ENCODE peak calls at places on chromosomes 5 and 9, in six cellular contexts. S is CD8-positive, alpha-beta memory T cell; V is AG04450; O is suprapubic skin; J is cardiac muscle cell; I is K562. R is an unnamed sample. For H3K27me3, the result is how much of the 10 kb centered on the place peaks cover.

GRCh38 chr9:104093647-104094533 is at the start of gene SMC2:
- DNase-seq in I (peak), V (peak), J (peak), S (peak), O (peak), R (peak)

GRCh38 chr5:59069438-59070079 is 486.7 kb downstream of the RAB3C start:
- DNase-seq in I (no peak), V (peak), S (no peak), O (no peak), J (no peak), R (peak)

GRCh38 chr5:112546946-112547647 is 128.0 kb upstream of the EPB41L4A start:
- DNase-seq in I (peak), S (no peak), J (no peak), V (no peak), O (no peak), R (no peak)

GRCh38 chr5:133232011-133232410 is 180.2 kb downstream of the HSPA4 start:
- DNase-seq in S (no peak), O (no peak), V (no peak), J (no peak), I (no peak), R (no peak)

GRCh38 chr5:6434737-6435136 is 13.9 kb upstream of the UBE2QL1 start:
- DNase-seq in I (no peak), J (no peak), V (no peak), O (no peak), S (no peak), R (no peak)

GRCh38 chr9:77453857-77454647 is 194.1 kb downstream of the GNA14 start:
- DNase-seq in I (no peak), S (no peak), J (no peak), O (no peak), V (no peak), R (no peak)

GRCh38 chr9:1421436-1421835 is 371.3 kb downstream of the DMRT2 start:
- DNase-seq in J (no peak), I (no peak), O (no peak), V (no peak), S (no peak), R (no peak)

GRCh38 chr9:92820964-92821363 is 56.3 kb upstream of the BICD2 start:
- DNase-seq in O (no peak), I (no peak), V (no peak), J (no peak), S (no peak), R (no peak)

GRCh38 chr5:113250341-113250953 is 184.3 kb downstream of the TSSK1B start:
- DNase-seq in O (no peak), I (no peak), V (peak), J (peak), S (no peak), R (peak)

GRCh38 chr9:89078860-89079259 is 87.6 kb downstream of the S1PR3 start:
- DNase-seq in V (no peak), J (no peak), I (no peak), S (no peak), O (no peak), R (peak)

GRCh38 chr9:94937214-94937903 is 210.9 kb downstream of the AOPEP start:
- DNase-seq in J (no peak), O (no peak), S (no peak), I (peak), V (peak), R (peak)

GRCh38 chr5:149254506-149254905 is 17.2 kb upstream of the AFAP1L1 start:
- DNase-seq in I (no peak), V (no peak), J (peak), S (no peak), O (no peak), R (no peak)

GRCh38 chr5:108727154-108727638 is 20.5 kb upstream of the FER start:
- DNase-seq in O (peak), J (peak), I (peak), V (no peak), S (no peak), R (no peak)

GRCh38 chr9:18662320-18662719 is 188.4 kb downstream of the ADAMTSL1 start:
- DNase-seq in V (no peak), O (no peak), J (peak), I (no peak), S (no peak), R (no peak)

GRCh38 chr5:2093859-2094615 is 211.3 kb upstream of the IRX4 start:
- DNase-seq in O (peak), V (peak), I (no peak), J (no peak), S (no peak), R (peak)

GRCh38 chr9:137611623-137612609 is 6.4 kb downstream of the ARRDC1 start:
- DNase-seq in I (peak), V (peak), J (no peak), S (no peak), O (peak), R (peak)

GRCh38 chr9:7304596-7304995 is 495.0 kb downstream of the DMAC1 start:
- DNase-seq in J (no peak), S (no peak), O (no peak), I (no peak), V (no peak), R (no peak)

GRCh38 chr5:6554812-6555211 is 78.0 kb downstream of the NSUN2 start:
- DNase-seq in I (no peak), J (no peak), V (no peak), O (no peak), S (no peak), R (no peak)

GRCh38 chr5:150138551-150139265 is 16.9 kb downstream of the PDGFRB start:
- DNase-seq in O (no peak), V (peak), J (peak), S (no peak), I (no peak), R (peak)

GRCh38 chr5:92822183-92822582 is 758.8 kb downstream of the NR2F1-AS1 start:
- DNase-seq in J (no peak), O (no peak), I (no peak), V (no peak), S (no peak), R (no peak)

GRCh38 chr5:90932052-90932699 is 373.6 kb downstream of the ADGRV1 start:
- DNase-seq in S (no peak), V (peak), I (peak), J (peak), O (no peak), R (no peak)

GRCh38 chr5:60340965-60341471 is 358.9 kb downstream of the DEPDC1B start:
- DNase-seq in I (no peak), S (no peak), V (no peak), J (no peak), O (no peak), R (no peak)

GRCh38 chr9:93035106-93035660 is 23.3 kb upstream of the SUSD3 start:
- DNase-seq in S (no peak), I (no peak), O (no peak), V (no peak), J (no peak), R (no peak)

GRCh38 chr9:99023831-99024230 is 80.1 kb downstream of the COL15A1 start:
- DNase-seq in V (no peak), S (no peak), J (peak), I (peak), O (no peak), R (no peak)

GRCh38 chr5:19608434-19608833 is 379.6 kb downstream of the CDH18 start:
- DNase-seq in O (no peak), S (no peak), V (no peak), I (no peak), J (no peak), R (no peak)

GRCh38 chr9:6355728-6356127 is 27.6 kb downstream of the TPD52L3 start:
- DNase-seq in O (no peak), V (peak), S (no peak), J (no peak), I (no peak), R (peak)

GRCh38 chr5:149007174-149007573 is 55.7 kb downstream of the SH3TC2 start:
- DNase-seq in J (no peak), O (no peak), V (no peak), S (no peak), I (no peak), R (peak)

GRCh38 chr9:5459289-5459829 is 9.0 kb downstream of the CD274 start:
- DNase-seq in I (no peak), S (no peak), V (no peak), O (no peak), J (no peak), R (no peak)

GRCh38 chr5:86977185-86977584 is 290.5 kb upstream of the RASA1 start:
- DNase-seq in S (no peak), O (no peak), J (no peak), I (no peak), V (no peak), R (no peak)

GRCh38 chr5:119302449-119302848 is 53.4 kb upstream of the TNFAIP8 start:
- DNase-seq in S (no peak), O (no peak), I (no peak), V (no peak), J (no peak), R (no peak)

GRCh38 chr9:87834357-87834756 is 48.3 kb upstream of the SPATA31E1 start:
- DNase-seq in V (no peak), O (no peak), I (peak), S (no peak), J (peak), R (no peak)

GRCh38 chr5:120507197-120507596 is 43.1 kb downstream of the PRR16 start:
- DNase-seq in V (no peak), J (no peak), I (no peak), S (no peak), O (no peak), R (no peak)

GRCh38 chr5:138708761-138709160 is 44.5 kb upstream of the CTNNA1 start:
- DNase-seq in J (no peak), O (no peak), V (no peak), S (no peak), I (no peak), R (no peak)

GRCh38 chr5:115869256-115869655 is 27.5 kb downstream of the AP3S1 start:
- DNase-seq in O (no peak), V (no peak), J (no peak), I (no peak), S (no peak), R (no peak)

GRCh38 chr5:176415240-176416122 is 858 bp downstream of the CLTB start:
- DNase-seq in V (no peak), O (peak), I (peak), J (peak), S (no peak), R (no peak)

GRCh38 chr5:351084-351910 is 29.8 kb downstream of the AHRR start:
- DNase-seq in J (no peak), I (no peak), V (no peak), O (no peak), S (no peak), R (no peak)

GRCh38 chr9:135890190-135890861 is 17.0 kb downstream of the CAMSAP1 start:
- DNase-seq in J (no peak), I (no peak), O (no peak), V (no peak), S (no peak), R (no peak)

GRCh38 chr5:172193872-172194271 is at the start of gene EFCAB9:
- DNase-seq in I (no peak), V (no peak), O (no peak), S (no peak), J (no peak), R (no peak)

GRCh38 chr5:146703899-146704298 is 174.7 kb downstream of the PPP2R2B start:
- DNase-seq in V (no peak), O (no peak), J (no peak), I (no peak), S (no peak), R (no peak)

GRCh38 chr9:110936719-110937452 is 101.4 kb downstream of the LPAR1 start:
- DNase-seq in O (no peak), I (no peak), S (no peak), J (no peak), V (no peak), R (peak)

GRCh38 chr9:131006601-131007000 is 2.4 kb upstream of the LAMC3 start:
- DNase-seq in J (no peak), V (no peak), I (no peak), S (no peak), O (no peak), R (no peak)

GRCh38 chr9:131008909-131009618 is at the start of gene LAMC3:
- DNase-seq in O (no peak), V (no peak), J (peak), S (no peak), I (peak), R (no peak)

GRCh38 chr9:131010482-131011273 is 1.7 kb downstream of the LAMC3 start:
- DNase-seq in O (no peak), I (no peak), J (no peak), V (no peak), S (no peak), R (no peak)

GRCh38 chr9:131008086-131008485 is 888 bp upstream of the LAMC3 start:
- DNase-seq in I (no peak), S (no peak), O (no peak), J (no peak), V (no peak), R (no peak)

DNA sequence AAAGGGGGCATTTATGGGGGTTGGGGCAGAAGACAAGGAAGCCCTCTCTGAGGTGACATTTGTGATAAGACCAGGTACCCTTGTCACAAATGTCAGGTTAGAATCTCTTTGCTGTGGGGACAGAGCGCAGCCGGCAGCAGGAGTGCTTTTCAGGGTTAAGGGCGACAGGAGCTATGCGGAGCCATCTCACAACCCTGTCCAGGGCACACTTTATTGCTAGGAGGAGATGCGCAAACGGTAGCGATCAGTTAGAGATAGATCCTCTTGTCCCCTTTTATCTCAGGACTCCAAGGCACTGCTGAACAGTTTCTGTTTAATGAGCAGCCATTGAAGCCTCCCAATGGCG is 438 bp upstream of the LAMC3 start:
- DNase-seq in S (no peak), J (no peak), I (no peak), V (no peak), O (no peak), R (no peak)
- H3K27me3 ChIP-seq in S (under half), J (under half), I (half or more), V (half or more), O (half or more), R (under half)

DNA sequence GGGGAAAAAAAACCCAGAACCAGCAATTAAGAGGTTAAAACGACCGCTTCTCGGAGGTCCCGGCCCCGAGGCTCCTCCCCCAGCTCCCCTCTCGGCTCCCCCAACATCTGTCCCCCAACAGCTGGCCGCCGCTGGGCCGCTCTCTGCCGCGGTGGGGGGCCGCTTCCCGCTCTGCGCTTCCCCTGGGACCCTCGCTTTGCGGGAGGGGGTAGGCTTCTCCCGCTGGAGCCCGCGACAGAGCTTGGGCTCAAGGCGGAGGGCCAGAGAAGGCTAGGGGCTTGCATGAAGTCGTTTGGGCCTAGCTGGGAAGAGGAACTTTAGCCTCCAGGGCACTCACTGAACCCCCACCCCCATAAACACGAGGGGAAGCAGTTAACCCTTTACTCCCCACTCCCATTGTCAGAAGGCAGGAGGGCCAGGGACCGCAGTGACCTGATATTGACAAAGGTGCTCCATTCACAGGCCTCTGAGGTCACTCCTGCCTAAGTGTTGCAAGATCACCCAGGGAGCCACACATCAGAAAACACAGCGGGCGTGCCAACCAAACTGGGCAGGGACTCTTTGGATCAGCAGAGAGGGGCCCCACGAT is 7.4 kb downstream of the LHX6 start:
- DNase-seq in O (no peak), I (no peak), J (peak), S (no peak), V (no peak), R (no peak)
- H3K27me3 ChIP-seq in O (half or more), I (under half), J (half or more), S (under half), V (half or more), R (half or more)

GRCh38 chr9:124505006-124505900 is 1.9 kb downstream of the NR5A1 start:
- DNase-seq in I (no peak), O (no peak), J (no peak), S (no peak), V (no peak), R (no peak)

GRCh38 chr9:124505901-124506346 is 1.3 kb downstream of the NR5A1 start:
- DNase-seq in J (no peak), I (no peak), S (no peak), O (no peak), V (no peak), R (no peak)

GRCh38 chr9:124504530-124505005 is 2.6 kb downstream of the NR5A1 start:
- DNase-seq in I (no peak), S (no peak), V (no peak), O (no peak), J (no peak), R (no peak)

GRCh38 chr9:124502711-124503702 is 4.2 kb downstream of the NR5A1 start:
- DNase-seq in J (no peak), O (no peak), V (no peak), I (no peak), S (no peak), R (no peak)

DNA sequence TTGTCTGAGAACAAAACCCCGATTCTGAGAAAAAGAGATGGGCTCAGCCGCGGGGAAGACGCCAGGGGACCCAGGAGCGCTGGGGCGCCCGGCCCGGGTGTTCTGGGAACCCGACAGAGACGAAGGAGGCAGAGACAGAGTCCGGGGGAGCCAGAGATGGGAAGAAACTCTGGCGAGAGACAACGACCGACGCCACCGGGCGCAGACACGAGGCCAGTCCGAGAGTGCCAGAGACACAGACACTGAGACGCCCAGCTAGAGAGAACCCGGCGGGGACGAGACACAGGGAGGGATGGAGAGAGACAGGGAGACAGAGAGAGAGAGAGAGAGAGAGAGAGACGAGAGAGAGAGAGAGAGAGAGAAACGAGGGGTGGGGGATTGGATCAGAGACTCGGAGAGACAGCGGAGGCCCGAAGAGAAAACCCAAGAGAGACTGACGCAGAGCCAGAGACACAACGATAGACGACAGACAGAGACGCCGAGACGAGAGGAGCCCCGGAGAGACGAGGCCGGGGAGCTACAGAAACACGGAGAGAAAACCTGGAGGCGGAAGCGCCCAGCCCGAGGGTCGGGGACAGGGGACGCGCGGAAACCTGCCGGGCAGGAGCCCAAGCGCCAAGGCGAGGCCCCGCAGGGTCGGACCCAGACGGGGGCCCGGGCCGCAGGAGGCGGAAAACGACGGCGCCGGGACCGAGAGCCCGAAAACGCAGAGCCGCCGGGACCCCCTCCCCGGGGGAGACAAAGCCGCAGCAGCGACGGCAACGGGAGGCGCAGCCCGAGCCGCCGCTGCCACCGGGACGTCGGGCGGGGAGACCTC is 3.3 kb downstream of the NR5A1 start:
- DNase-seq in I (no peak), V (no peak), S (no peak), O (no peak), J (no peak), R (no peak)
- H3K27me3 ChIP-seq in I (half or more), V (half or more), S (under half), O (half or more), J (half or more), R (half or more)

GRCh38 chr5:169100735-169101075 is 200.2 kb downstream of the SLIT3 start:
- DNase-seq in S (no peak), O (peak), J (no peak), V (no peak), I (no peak), R (peak)
- H3K27me3 ChIP-seq in S (under half), O (under half), J (under half), V (under half), I (under half), R (under half)

GRCh38 chr5:181111010-181111409 is 20.0 kb downstream of the OR2V1 start:
- DNase-seq in S (no peak), I (no peak), V (no peak), J (no peak), O (no peak), R (no peak)
- H3K27me3 ChIP-seq in S (under half), I (under half), V (under half), J (under half), O (half or more), R (under half)

DNA sequence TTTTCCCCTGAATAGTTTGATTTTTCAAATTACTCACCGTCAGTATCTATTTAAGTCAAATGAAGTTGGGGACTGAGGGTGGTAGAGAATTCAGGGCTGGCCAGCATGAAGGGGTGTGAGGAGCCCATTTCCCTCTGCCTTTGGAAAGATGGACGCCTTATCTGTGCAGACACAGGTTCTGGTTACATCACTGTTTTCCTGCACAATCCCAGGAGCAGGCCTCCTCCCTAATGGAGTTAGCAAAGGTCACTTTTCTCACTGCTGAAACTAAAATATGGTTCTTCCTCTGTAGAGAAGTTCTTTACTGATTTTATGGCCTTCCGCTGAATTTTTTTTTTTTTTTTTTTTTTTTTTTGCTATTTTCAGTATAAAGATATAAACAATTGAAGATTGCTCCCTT is 69.1 kb downstream of the FOXD1 start:
- DNase-seq in V (no peak), I (no peak), J (no peak), S (no peak), O (no peak), R (no peak)
- H3K27me3 ChIP-seq in V (under half), I (under half), J (under half), S (half or more), O (half or more), R (under half)

GRCh38 chr9:134741846-134742245 is 100.2 kb downstream of the COL5A1 start:
- DNase-seq in I (no peak), V (no peak), O (no peak), J (no peak), S (no peak), R (no peak)
- H3K27me3 ChIP-seq in I (under half), V (under half), O (under half), J (under half), S (under half), R (under half)

R was measured in BJ.